ENCODE peak calls at places on chromosomes 13 and 19, in six cellular contexts. L, T, Z, A, O and X are unnamed samples.

GRCh38 chr19:2032296-2032941 is 16.9 kb upstream of the BTBD2 start:
- DNase-seq in Z (no peak), L (peak; percentile 97), A (peak; percentile 97), T (no peak), O (no peak), X (no peak)

GRCh38 chr13:94028234-94029145 is 451.0 kb downstream of the DCT start:
- DNase-seq in A (no peak), L (no peak), Z (no peak), O (no peak), T (no peak), X (no peak)

GRCh38 chr13:49443327-49443688 is 556 bp downstream of the CAB39L start:
- DNase-seq in A (no peak), Z (peak; percentile 70), L (no peak), O (no peak), T (no peak), X (no peak)

GRCh38 chr19:10517361-10517759 is at the start of gene S1PR5:
- DNase-seq in L (no peak), Z (no peak), O (no peak), T (no peak), A (peak; percentile 72), X (no peak)

GRCh38 chr13:110127986-110128511 is 178.9 kb downstream of the COL4A1 start:
- DNase-seq in L (no peak), A (peak; percentile 3), T (no peak), Z (no peak), O (no peak), X (no peak)

GRCh38 chr13:81446441-81446840 is 1105.5 kb upstream of the SPRY2 start:
- DNase-seq in O (no peak), Z (no peak), A (no peak), L (no peak), T (no peak), X (no peak)

GRCh38 chr13:44078806-44079378 is 199.2 kb downstream of the LACC1 start:
- DNase-seq in A (no peak), L (no peak), O (no peak), T (no peak), Z (no peak), X (no peak)

GRCh38 chr19:53903055-53903680 is 5.9 kb upstream of the CACNG7 start:
- DNase-seq in O (no peak), Z (peak; percentile 59), T (no peak), A (peak; percentile 16), L (no peak), X (peak; percentile 29)

GRCh38 chr13:33277946-33278345 is 7.6 kb downstream of the STARD13 start:
- DNase-seq in T (no peak), Z (no peak), A (no peak), L (no peak), O (no peak), X (no peak)

GRCh38 chr19:45638930-45639729 is at the start of gene EML2:
- DNase-seq in Z (peak; percentile 69), L (peak; percentile 93), O (no peak), A (no peak), T (peak; percentile 32), X (no peak)

GRCh38 chr19:33580026-33580644 is 41.6 kb upstream of the CHST8 start:
- DNase-seq in T (no peak), O (no peak), A (no peak), Z (no peak), L (peak; percentile 52), X (no peak)

GRCh38 chr13:26722321-26722720 is 38.3 kb downstream of the GPR12 start:
- DNase-seq in O (no peak), Z (no peak), T (no peak), L (no peak), A (no peak), X (no peak)

GRCh38 chr13:80312967-80313366 is 28.0 kb downstream of the SPRY2 start:
- DNase-seq in L (no peak), T (no peak), O (no peak), A (no peak), Z (no peak), X (no peak)

GRCh38 chr13:88656751-88657150 is 985.6 kb downstream of the SLITRK5 start:
- DNase-seq in T (no peak), L (no peak), Z (no peak), O (no peak), A (no peak), X (no peak)

GRCh38 chr13:27006519-27007161 is 165.0 kb downstream of the USP12 start:
- DNase-seq in Z (no peak), O (no peak), T (no peak), A (no peak), L (peak; percentile 75), X (no peak)

GRCh38 chr13:81395368-81395767 is 1054.4 kb upstream of the SPRY2 start:
- DNase-seq in O (no peak), A (no peak), L (no peak), T (no peak), Z (no peak), X (no peak)

GRCh38 chr13:90760639-90761038 is 586.8 kb upstream of the MIR17HG start:
- DNase-seq in O (no peak), L (no peak), A (no peak), Z (no peak), T (no peak), X (no peak)

GRCh38 chr19:14840206-14840605 is 5.2 kb upstream of the OR7A5 start:
- DNase-seq in Z (no peak), O (no peak), T (no peak), L (no peak), A (no peak), X (no peak)

GRCh38 chr19:55643003-55643732 is at the start of gene ZNF581:
- DNase-seq in T (peak; percentile 70), Z (peak; percentile 88), A (peak; percentile 71), O (peak; percentile 75), L (peak; percentile 94), X (no peak)

GRCh38 chr13:46386996-46387851 is at the start of gene RUBCNL:
- DNase-seq in A (no peak), L (peak; percentile 92), O (peak; percentile 21), T (no peak), Z (peak; percentile 81), X (no peak)

GRCh38 chr13:76890036-76890435 is 3.8 kb upstream of the KCTD12 start:
- DNase-seq in T (no peak), Z (no peak), A (no peak), L (no peak), O (no peak), X (no peak)

GRCh38 chr13:83048419-83048818 is 833.9 kb downstream of the SLITRK1 start:
- DNase-seq in O (no peak), L (no peak), Z (no peak), T (no peak), A (no peak), X (no peak)

GRCh38 chr19:54439174-54439851 is 9.7 kb upstream of the LENG8 start:
- DNase-seq in A (no peak), Z (peak; percentile 60), O (no peak), T (no peak), L (no peak), X (no peak)

GRCh38 chr13:93723316-93723715 is 496.7 kb downstream of the GPC6 start:
- DNase-seq in Z (no peak), O (no peak), T (no peak), A (no peak), L (no peak), X (no peak)

GRCh38 chr19:6677924-6678689 is 8.1 kb upstream of the TNFSF14 start:
- DNase-seq in L (peak; percentile 82), Z (no peak), A (no peak), O (no peak), T (no peak), X (no peak)

GRCh38 chr19:20385056-20385455 is 180.5 kb downstream of the ZNF737 start:
- DNase-seq in O (no peak), T (no peak), L (no peak), Z (no peak), A (no peak), X (no peak)

GRCh38 chr13:34344761-34345600 is 527.0 kb downstream of the RFC3 start:
- DNase-seq in A (no peak), O (no peak), Z (no peak), T (no peak), L (no peak), X (no peak)

GRCh38 chr19:40143612-40144011 is 47.6 kb upstream of the MAP3K10 start:
- DNase-seq in L (peak; percentile 80), Z (peak; percentile 89), O (peak; percentile 22), T (no peak), A (no peak), X (no peak)